ENCODE peak calls at places on chromosomes 13 and 19, in eight cellular contexts. One of them, this sample, is unnamed.

GRCh38 chr19:18059297-18059696 is 27.4 kb downstream of the IL12RB1 start:
- DNase-seq in adrenal gland: no peak
- DNase-seq in testis: no peak
- DNase-seq in bronchial epithelial cell: no peak
- DNase-seq in esophagus muscularis mucosa: no peak
- DNase-seq in SK-N-SH: no peak
- DNase-seq in breast epithelium: no peak
- DNase-seq in fibroblast of lung: no peak
- DNase-seq in this sample: no peak

GRCh38 chr13:43021926-43022670 is 1.3 kb upstream of the DNAJC15 start:
- DNase-seq in breast epithelium: no peak
- DNase-seq in adrenal gland: no peak
- DNase-seq in esophagus muscularis mucosa: no peak
- DNase-seq in SK-N-SH: no peak
- DNase-seq in testis: no peak
- DNase-seq in fibroblast of lung: no peak
- DNase-seq in bronchial epithelial cell: no peak
- DNase-seq in this sample: peak; percentile 35

GRCh38 chr13:45327253-45327954 is 13.6 kb downstream of the TPT1 start:
- DNase-seq in bronchial epithelial cell: no peak
- DNase-seq in adrenal gland: no peak
- DNase-seq in fibroblast of lung: no peak
- DNase-seq in esophagus muscularis mucosa: no peak
- DNase-seq in SK-N-SH: no peak
- DNase-seq in testis: no peak
- DNase-seq in breast epithelium: no peak
- DNase-seq in this sample: no peak

GRCh38 chr13:71316964-71317363 is 550.0 kb downstream of the DACH1 start:
- DNase-seq in bronchial epithelial cell: no peak
- DNase-seq in esophagus muscularis mucosa: no peak
- DNase-seq in adrenal gland: no peak
- DNase-seq in SK-N-SH: peak; percentile 6
- DNase-seq in fibroblast of lung: no peak
- DNase-seq in testis: no peak
- DNase-seq in breast epithelium: no peak
- DNase-seq in this sample: no peak

GRCh38 chr19:7159105-7159933 is 89.8 kb downstream of the ZNF557 start:
- DNase-seq in fibroblast of lung: peak; percentile 95
- DNase-seq in esophagus muscularis mucosa: no peak
- DNase-seq in bronchial epithelial cell: no peak
- DNase-seq in testis: peak; percentile 40
- DNase-seq in breast epithelium: no peak
- DNase-seq in SK-N-SH: no peak
- DNase-seq in adrenal gland: peak; percentile 85
- DNase-seq in this sample: peak; percentile 83

GRCh38 chr19:35716735-35716984 is 1.1 kb upstream of the KMT2B start:
- DNase-seq in testis: no peak
- DNase-seq in breast epithelium: no peak
- DNase-seq in adrenal gland: no peak
- DNase-seq in esophagus muscularis mucosa: no peak
- DNase-seq in fibroblast of lung: no peak
- DNase-seq in bronchial epithelial cell: no peak
- DNase-seq in SK-N-SH: no peak
- DNase-seq in this sample: no peak

GRCh38 chr13:108342369-108343289 is 73.1 kb downstream of the TNFSF13B start:
- DNase-seq in SK-N-SH: peak; percentile 23
- DNase-seq in adrenal gland: no peak
- DNase-seq in testis: peak; percentile 17
- DNase-seq in breast epithelium: no peak
- DNase-seq in fibroblast of lung: peak; percentile 53
- DNase-seq in bronchial epithelial cell: peak; percentile 40
- DNase-seq in esophagus muscularis mucosa: no peak
- DNase-seq in this sample: no peak

GRCh38 chr13:100667894-100668293 is 6.7 kb downstream of the TMTC4 start:
- DNase-seq in testis: no peak
- DNase-seq in bronchial epithelial cell: no peak
- DNase-seq in adrenal gland: no peak
- DNase-seq in breast epithelium: no peak
- DNase-seq in esophagus muscularis mucosa: no peak
- DNase-seq in fibroblast of lung: no peak
- DNase-seq in SK-N-SH: no peak
- DNase-seq in this sample: no peak

GRCh38 chr19:48588670-48589399 is 17.7 kb upstream of the SPACA4 start:
- DNase-seq in bronchial epithelial cell: peak; percentile 96
- DNase-seq in esophagus muscularis mucosa: peak; percentile 96
- DNase-seq in breast epithelium: peak; percentile 86
- DNase-seq in adrenal gland: peak; percentile 91
- DNase-seq in fibroblast of lung: peak; percentile 81
- DNase-seq in testis: peak; percentile 95
- DNase-seq in SK-N-SH: peak; percentile 92
- DNase-seq in this sample: peak; percentile 82

GRCh38 chr19:16825312-16826168 is 3.7 kb upstream of the SIN3B start:
- DNase-seq in esophagus muscularis mucosa: peak; percentile 93
- DNase-seq in breast epithelium: peak; percentile 55
- DNase-seq in fibroblast of lung: peak; percentile 71
- DNase-seq in testis: peak; percentile 92
- DNase-seq in bronchial epithelial cell: peak; percentile 68
- DNase-seq in adrenal gland: peak; percentile 70
- DNase-seq in SK-N-SH: peak; percentile 33
- DNase-seq in this sample: peak; percentile 86

GRCh38 chr13:113660066-113660465 is 2.1 kb upstream of the ATP4B start:
- DNase-seq in bronchial epithelial cell: no peak
- DNase-seq in testis: no peak
- DNase-seq in breast epithelium: peak; percentile 20
- DNase-seq in SK-N-SH: no peak
- DNase-seq in fibroblast of lung: no peak
- DNase-seq in esophagus muscularis mucosa: no peak
- DNase-seq in adrenal gland: no peak
- DNase-seq in this sample: no peak

GRCh38 chr13:52737451-52737850 is 2.2 kb downstream of the CNMD start:
- DNase-seq in breast epithelium: no peak
- DNase-seq in fibroblast of lung: no peak
- DNase-seq in bronchial epithelial cell: no peak
- DNase-seq in esophagus muscularis mucosa: no peak
- DNase-seq in SK-N-SH: no peak
- DNase-seq in adrenal gland: no peak
- DNase-seq in testis: no peak
- DNase-seq in this sample: no peak

GRCh38 chr19:39415111-39416046 is 2.9 kb downstream of the PLEKHG2 start:
- DNase-seq in testis: no peak
- DNase-seq in breast epithelium: no peak
- DNase-seq in fibroblast of lung: no peak
- DNase-seq in esophagus muscularis mucosa: no peak
- DNase-seq in SK-N-SH: no peak
- DNase-seq in bronchial epithelial cell: no peak
- DNase-seq in adrenal gland: no peak
- DNase-seq in this sample: peak; percentile 41

GRCh38 chr13:102817241-102817640 is 18.3 kb downstream of the BIVM start:
- DNase-seq in esophagus muscularis mucosa: no peak
- DNase-seq in breast epithelium: no peak
- DNase-seq in fibroblast of lung: no peak
- DNase-seq in adrenal gland: no peak
- DNase-seq in bronchial epithelial cell: no peak
- DNase-seq in testis: no peak
- DNase-seq in SK-N-SH: no peak
- DNase-seq in this sample: no peak

GRCh38 chr13:43472344-43472743 is 314.4 kb downstream of the ENOX1 start:
- DNase-seq in esophagus muscularis mucosa: no peak
- DNase-seq in bronchial epithelial cell: no peak
- DNase-seq in testis: no peak
- DNase-seq in adrenal gland: no peak
- DNase-seq in SK-N-SH: no peak
- DNase-seq in fibroblast of lung: no peak
- DNase-seq in breast epithelium: no peak
- DNase-seq in this sample: no peak

GRCh38 chr13:73520566-73521290 is 461.9 kb downstream of the KLF5 start:
- DNase-seq in testis: no peak
- DNase-seq in bronchial epithelial cell: no peak
- DNase-seq in esophagus muscularis mucosa: no peak
- DNase-seq in adrenal gland: no peak
- DNase-seq in breast epithelium: no peak
- DNase-seq in SK-N-SH: no peak
- DNase-seq in fibroblast of lung: no peak
- DNase-seq in this sample: no peak

GRCh38 chr19:32599736-32600157 is 18.8 kb downstream of the PDCD5 start:
- DNase-seq in fibroblast of lung: peak; percentile 74
- DNase-seq in bronchial epithelial cell: peak; percentile 54
- DNase-seq in SK-N-SH: peak; percentile 73
- DNase-seq in breast epithelium: no peak
- DNase-seq in esophagus muscularis mucosa: no peak
- DNase-seq in adrenal gland: peak; percentile 21
- DNase-seq in testis: peak; percentile 28
- DNase-seq in this sample: no peak

DNA sequence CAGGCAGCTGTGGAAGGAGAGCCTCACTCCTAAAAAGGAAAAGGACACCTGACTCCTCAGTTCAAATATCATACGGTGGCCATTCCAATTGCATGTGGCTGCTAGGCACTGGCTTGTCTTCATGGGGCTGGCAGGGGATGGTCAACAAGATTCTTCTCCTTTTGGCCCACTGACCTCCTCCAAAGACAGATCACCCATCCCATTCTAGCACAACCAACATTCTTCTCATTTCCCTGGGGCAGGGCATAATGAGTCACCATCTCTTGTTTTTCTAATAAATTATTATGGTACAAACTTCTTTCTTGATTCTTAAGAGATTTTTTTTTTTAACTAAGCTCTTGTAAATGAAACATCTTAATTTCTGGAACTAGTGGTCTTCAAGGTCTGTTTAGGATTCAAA is 136.7 kb upstream of the NBEA start:
- DNase-seq in adrenal gland: no peak
- DNase-seq in SK-N-SH: no peak
- DNase-seq in esophagus muscularis mucosa: no peak
- DNase-seq in testis: no peak
- DNase-seq in bronchial epithelial cell: peak; percentile 4
- DNase-seq in fibroblast of lung: no peak
- DNase-seq in breast epithelium: no peak
- DNase-seq in this sample: no peak
- H3K36me3 ChIP-seq in adrenal gland: no peaks in the 10 kb centered on the region
- H3K36me3 ChIP-seq in SK-N-SH: no peaks in the 10 kb centered on the region
- H3K36me3 ChIP-seq in esophagus muscularis mucosa: no peaks in the 10 kb centered on the region
- H3K36me3 ChIP-seq in testis: no peaks in the 10 kb centered on the region
- H3K36me3 ChIP-seq in bronchial epithelial cell: no peaks in the 10 kb centered on the region
- H3K36me3 ChIP-seq in fibroblast of lung: no peaks in the 10 kb centered on the region
- H3K36me3 ChIP-seq in breast epithelium: no peaks in the 10 kb centered on the region
- H3K36me3 ChIP-seq in this sample: no peaks in the 10 kb centered on the region

GRCh38 chr19:2101417-2102335 is 5.0 kb downstream of the IZUMO4 start:
- DNase-seq in bronchial epithelial cell: no peak
- DNase-seq in testis: no peak
- DNase-seq in adrenal gland: no peak
- DNase-seq in SK-N-SH: no peak
- DNase-seq in esophagus muscularis mucosa: no peak
- DNase-seq in fibroblast of lung: no peak
- DNase-seq in breast epithelium: no peak
- DNase-seq in this sample: no peak
- H3K36me3 ChIP-seq in bronchial epithelial cell: peaks cover 38% of the 10 kb centered on the region
- H3K36me3 ChIP-seq in testis: no peaks in the 10 kb centered on the region
- H3K36me3 ChIP-seq in adrenal gland: peaks cover 54% of the 10 kb centered on the region
- H3K36me3 ChIP-seq in SK-N-SH: peaks cover 25% of the 10 kb centered on the region
- H3K36me3 ChIP-seq in esophagus muscularis mucosa: peaks cover 73% of the 10 kb centered on the region
- H3K36me3 ChIP-seq in fibroblast of lung: peaks cover 36% of the 10 kb centered on the region
- H3K36me3 ChIP-seq in breast epithelium: peaks cover 8% of the 10 kb centered on the region
- H3K36me3 ChIP-seq in this sample: no peaks in the 10 kb centered on the region

GRCh38 chr13:27535546-27535945 is 84.8 kb downstream of the LNX2 start:
- DNase-seq in fibroblast of lung: peak; percentile 17
- DNase-seq in SK-N-SH: no peak
- DNase-seq in breast epithelium: no peak
- DNase-seq in bronchial epithelial cell: peak; percentile 33
- DNase-seq in esophagus muscularis mucosa: no peak
- DNase-seq in testis: no peak
- DNase-seq in adrenal gland: no peak
- DNase-seq in this sample: no peak

GRCh38 chr13:27534108-27534975 is 84.0 kb upstream of the MTIF3 start:
- DNase-seq in adrenal gland: no peak
- DNase-seq in testis: no peak
- DNase-seq in fibroblast of lung: no peak
- DNase-seq in SK-N-SH: no peak
- DNase-seq in bronchial epithelial cell: no peak
- DNase-seq in esophagus muscularis mucosa: peak; percentile 62
- DNase-seq in breast epithelium: no peak
- DNase-seq in this sample: no peak

GRCh38 chr13:27536361-27537101 is 83.8 kb downstream of the LNX2 start:
- DNase-seq in adrenal gland: no peak
- DNase-seq in fibroblast of lung: no peak
- DNase-seq in bronchial epithelial cell: peak; percentile 74
- DNase-seq in SK-N-SH: no peak
- DNase-seq in esophagus muscularis mucosa: no peak
- DNase-seq in breast epithelium: no peak
- DNase-seq in testis: no peak
- DNase-seq in this sample: no peak

GRCh38 chr13:27533155-27533643 is 82.8 kb upstream of the MTIF3 start:
- DNase-seq in adrenal gland: peak; percentile 89
- DNase-seq in fibroblast of lung: peak; percentile 69
- DNase-seq in testis: peak; percentile 92
- DNase-seq in bronchial epithelial cell: peak; percentile 23
- DNase-seq in breast epithelium: peak; percentile 78
- DNase-seq in esophagus muscularis mucosa: peak; percentile 92
- DNase-seq in SK-N-SH: peak; percentile 85
- DNase-seq in this sample: peak; percentile 42

DNA sequence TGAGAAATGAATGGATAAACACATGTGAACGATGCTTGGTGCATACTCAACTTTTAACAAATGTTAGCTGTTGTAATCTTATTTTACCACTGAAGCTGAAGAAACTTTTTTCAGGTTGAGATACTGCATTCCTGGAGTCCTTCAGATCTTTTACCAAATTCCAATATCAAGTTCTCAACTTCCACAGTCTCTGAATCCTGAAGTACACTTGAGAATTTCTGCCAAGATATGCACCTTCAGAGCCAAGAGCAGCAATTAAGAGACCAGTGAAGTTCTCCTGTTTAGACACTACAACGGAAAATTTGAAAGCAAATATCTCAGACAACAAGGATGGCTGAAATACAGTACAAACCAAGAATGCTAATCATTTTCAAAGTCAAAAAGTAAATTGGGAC is 84.6 kb upstream of the MTIF3 start:
- DNase-seq in esophagus muscularis mucosa: no peak
- DNase-seq in breast epithelium: no peak
- DNase-seq in adrenal gland: no peak
- DNase-seq in fibroblast of lung: no peak
- DNase-seq in testis: no peak
- DNase-seq in SK-N-SH: no peak
- DNase-seq in bronchial epithelial cell: no peak
- DNase-seq in this sample: no peak
- H3K36me3 ChIP-seq in esophagus muscularis mucosa: no peaks in the 10 kb centered on the region
- H3K36me3 ChIP-seq in breast epithelium: no peaks in the 10 kb centered on the region
- H3K36me3 ChIP-seq in adrenal gland: no peaks in the 10 kb centered on the region
- H3K36me3 ChIP-seq in fibroblast of lung: no peaks in the 10 kb centered on the region
- H3K36me3 ChIP-seq in testis: no peaks in the 10 kb centered on the region
- H3K36me3 ChIP-seq in SK-N-SH: no peaks in the 10 kb centered on the region
- H3K36me3 ChIP-seq in bronchial epithelial cell: no peaks in the 10 kb centered on the region
- H3K36me3 ChIP-seq in this sample: no peaks in the 10 kb centered on the region

DNA sequence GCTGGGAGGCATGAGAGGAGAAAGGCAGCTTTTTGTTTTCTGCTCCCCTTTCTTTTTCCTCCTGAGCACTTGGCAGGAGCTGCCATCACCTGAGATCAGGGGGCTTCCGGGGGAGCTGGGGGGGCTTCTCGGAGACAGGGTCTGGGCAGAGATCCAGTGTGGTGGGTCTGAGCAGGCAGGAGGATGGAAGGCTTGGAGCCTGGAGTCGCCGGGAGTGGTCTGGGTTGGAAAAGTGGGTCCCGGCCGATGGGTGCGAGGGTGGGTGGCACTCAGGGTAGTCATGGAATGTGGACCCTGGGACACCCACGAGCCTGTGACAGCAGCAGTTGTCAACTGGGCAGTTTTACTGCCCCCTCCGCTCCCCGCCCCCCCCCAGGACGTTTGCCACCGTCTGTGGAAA is 2.2 kb upstream of the ADM5 start:
- DNase-seq in adrenal gland: no peak
- DNase-seq in fibroblast of lung: no peak
- DNase-seq in breast epithelium: no peak
- DNase-seq in testis: no peak
- DNase-seq in esophagus muscularis mucosa: no peak
- DNase-seq in SK-N-SH: no peak
- DNase-seq in bronchial epithelial cell: no peak
- DNase-seq in this sample: no peak
- H3K36me3 ChIP-seq in adrenal gland: peaks cover 43% of the 10 kb centered on the region
- H3K36me3 ChIP-seq in fibroblast of lung: peaks cover 26% of the 10 kb centered on the region
- H3K36me3 ChIP-seq in breast epithelium: no peaks in the 10 kb centered on the region
- H3K36me3 ChIP-seq in testis: no peaks in the 10 kb centered on the region
- H3K36me3 ChIP-seq in esophagus muscularis mucosa: peaks cover 61% of the 10 kb centered on the region
- H3K36me3 ChIP-seq in SK-N-SH: peaks cover 49% of the 10 kb centered on the region
- H3K36me3 ChIP-seq in bronchial epithelial cell: peaks cover 30% of the 10 kb centered on the region
- H3K36me3 ChIP-seq in this sample: no peaks in the 10 kb centered on the region